ENCODE peak calls at places on chromosome 4, in eight cellular contexts. T, A, D, N, M, Y, U and K are unnamed samples.

GRCh38 chr4:57039345-57039744 is 60.6 kb downstream of the POLR2B start:
- DNase-seq in T (no peak), A (no peak), D (no peak), N (no peak), M (no peak), Y (no peak), U (no peak), K (no peak)

GRCh38 chr4:159026329-159026728 is 76.5 kb upstream of the RAPGEF2 start:
- DNase-seq in T (no peak), A (no peak), D (no peak), N (no peak), M (no peak), Y (no peak), U (no peak), K (no peak)

GRCh38 chr4:137647375-137647774 is 115.1 kb upstream of the PCDH18 start:
- DNase-seq in T (no peak), A (no peak), D (no peak), N (no peak), M (no peak), Y (no peak), U (no peak), K (no peak)

GRCh38 chr4:30757357-30757756 is 37.2 kb downstream of the PCDH7 start:
- DNase-seq in T (no peak), A (no peak), D (no peak), N (no peak), M (no peak), Y (peak), U (peak), K (no peak)

GRCh38 chr4:25862411-25863346 is at the start of gene SEL1L3:
- DNase-seq in T (peak), A (peak), D (no peak), N (peak), M (no peak), Y (no peak), U (no peak), K (peak)

GRCh38 chr4:174865418-174865985 is 36.5 kb upstream of the GLRA3 start:
- DNase-seq in T (no peak), A (no peak), D (no peak), N (no peak), M (no peak), Y (no peak), U (no peak), K (no peak)

GRCh38 chr4:83890231-83890630 is 354.3 kb downstream of the GPAT3 start:
- DNase-seq in T (no peak), A (no peak), D (no peak), N (no peak), M (no peak), Y (no peak), U (peak), K (no peak)

GRCh38 chr4:43357252-43357974 is 464.9 kb downstream of the GRXCR1 start:
- DNase-seq in T (no peak), A (no peak), D (no peak), N (no peak), M (no peak), Y (no peak), U (no peak), K (no peak)

GRCh38 chr4:69617083-69617694 is 22.3 kb downstream of the UGT2A2 start:
- DNase-seq in T (no peak), A (no peak), D (no peak), N (no peak), M (peak), Y (peak), U (peak), K (no peak)

GRCh38 chr4:172411180-172411579 is 598.0 kb downstream of the GALNTL6 start:
- DNase-seq in T (no peak), A (no peak), D (no peak), N (no peak), M (no peak), Y (no peak), U (no peak), K (no peak)

GRCh38 chr4:42018451-42018850 is 28.1 kb downstream of the SLC30A9 start:
- DNase-seq in T (no peak), A (no peak), D (no peak), N (no peak), M (no peak), Y (no peak), U (no peak), K (no peak)

GRCh38 chr4:48333587-48333986 is 7.7 kb upstream of the SLAIN2 start:
- DNase-seq in T (no peak), A (no peak), D (no peak), N (no peak), M (no peak), Y (no peak), U (no peak), K (no peak)

GRCh38 chr4:149638073-149638472 is 177.6 kb downstream of the IQCM start:
- DNase-seq in T (no peak), A (no peak), D (no peak), N (no peak), M (no peak), Y (no peak), U (peak), K (no peak)

GRCh38 chr4:179325181-179325580 is 1882.9 kb upstream of the AGA start:
- DNase-seq in T (no peak), A (no peak), D (no peak), N (no peak), M (no peak), Y (no peak), U (no peak), K (no peak)

DNA sequence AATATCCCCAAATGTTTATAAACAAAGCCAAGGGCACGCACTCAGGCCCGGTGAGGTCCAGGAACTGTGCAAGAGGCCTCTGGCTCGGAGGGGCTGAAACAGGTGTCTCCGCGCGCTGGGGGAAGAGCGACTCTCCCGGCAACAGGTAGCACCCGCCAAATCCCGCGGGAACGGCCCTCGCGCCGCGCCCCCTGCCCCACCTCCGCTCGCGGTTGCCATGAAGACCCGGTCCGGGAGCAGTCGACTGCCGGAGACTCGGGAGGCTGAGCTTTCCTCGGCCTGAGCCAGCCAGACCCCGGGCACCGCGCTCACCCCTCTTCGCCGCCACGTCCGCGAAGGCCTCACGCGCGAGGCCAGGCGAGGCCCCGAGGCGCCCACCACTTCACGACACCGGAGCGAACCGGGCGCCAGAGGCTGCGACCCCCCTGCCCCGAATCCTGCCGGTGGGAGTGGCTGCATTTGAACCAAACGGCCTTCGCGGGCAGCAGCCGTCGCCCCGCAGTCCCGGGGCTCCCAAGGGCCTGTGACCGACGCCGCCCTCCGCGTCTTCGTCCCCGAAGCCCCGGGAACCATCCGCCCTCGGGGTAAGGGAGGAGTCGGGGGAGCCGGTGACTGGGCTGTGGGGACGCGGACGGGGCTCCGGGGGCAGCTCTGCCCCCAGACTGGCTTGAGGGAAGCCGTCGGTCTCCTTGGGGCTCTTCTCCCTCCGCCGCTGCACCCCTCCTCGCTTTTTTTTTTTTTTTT is at the start of gene NSUN7:
- DNase-seq in T (peak), A (peak), D (peak), N (peak), M (no peak), Y (no peak), U (no peak), K (peak)
- TF ChIP-seq POLR2A in T (no peak), A (peak), D (no peak), N (peak), M (no peak), Y (no peak), U (no peak), K (no peak)

DNA sequence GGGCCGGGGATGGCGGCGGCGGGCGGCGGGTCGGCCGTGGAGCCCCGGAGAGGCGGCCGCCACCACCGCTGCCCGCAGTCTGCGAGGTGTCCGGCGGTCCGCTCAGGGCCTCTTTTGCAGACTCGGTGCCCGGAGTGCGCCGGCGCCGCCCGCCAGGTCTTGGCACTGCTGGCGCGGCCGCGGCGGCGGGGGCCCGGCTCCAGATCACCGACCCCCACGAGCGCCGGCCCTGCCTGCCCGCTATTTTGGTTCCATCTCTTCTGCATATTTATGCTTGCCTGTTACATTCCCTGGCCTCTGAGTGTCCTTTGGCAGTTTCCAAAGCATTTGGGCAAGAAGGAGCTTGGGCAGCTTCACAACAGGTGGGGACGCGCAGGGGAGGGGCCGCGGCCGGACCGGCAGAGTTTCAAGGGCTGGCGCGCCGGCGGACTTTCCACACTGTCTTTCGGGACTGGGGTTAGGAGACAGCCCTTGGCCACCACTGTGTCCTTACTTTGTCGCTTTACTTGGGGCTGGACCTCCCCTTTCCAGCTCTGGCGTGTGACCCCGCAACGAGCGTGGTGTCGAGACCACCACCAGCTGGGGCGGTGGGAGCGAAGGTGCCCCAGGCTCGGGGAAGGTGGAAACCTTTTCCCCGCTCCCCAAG is 668 bp upstream of the TAPT1 start:
- DNase-seq in T (peak), A (peak), D (peak), N (peak), M (peak), Y (no peak), U (no peak), K (peak)
- TF ChIP-seq POLR2A in T (no peak), A (peak), D (no peak), N (peak), M (peak), Y (no peak), U (no peak), K (no peak)

DNA sequence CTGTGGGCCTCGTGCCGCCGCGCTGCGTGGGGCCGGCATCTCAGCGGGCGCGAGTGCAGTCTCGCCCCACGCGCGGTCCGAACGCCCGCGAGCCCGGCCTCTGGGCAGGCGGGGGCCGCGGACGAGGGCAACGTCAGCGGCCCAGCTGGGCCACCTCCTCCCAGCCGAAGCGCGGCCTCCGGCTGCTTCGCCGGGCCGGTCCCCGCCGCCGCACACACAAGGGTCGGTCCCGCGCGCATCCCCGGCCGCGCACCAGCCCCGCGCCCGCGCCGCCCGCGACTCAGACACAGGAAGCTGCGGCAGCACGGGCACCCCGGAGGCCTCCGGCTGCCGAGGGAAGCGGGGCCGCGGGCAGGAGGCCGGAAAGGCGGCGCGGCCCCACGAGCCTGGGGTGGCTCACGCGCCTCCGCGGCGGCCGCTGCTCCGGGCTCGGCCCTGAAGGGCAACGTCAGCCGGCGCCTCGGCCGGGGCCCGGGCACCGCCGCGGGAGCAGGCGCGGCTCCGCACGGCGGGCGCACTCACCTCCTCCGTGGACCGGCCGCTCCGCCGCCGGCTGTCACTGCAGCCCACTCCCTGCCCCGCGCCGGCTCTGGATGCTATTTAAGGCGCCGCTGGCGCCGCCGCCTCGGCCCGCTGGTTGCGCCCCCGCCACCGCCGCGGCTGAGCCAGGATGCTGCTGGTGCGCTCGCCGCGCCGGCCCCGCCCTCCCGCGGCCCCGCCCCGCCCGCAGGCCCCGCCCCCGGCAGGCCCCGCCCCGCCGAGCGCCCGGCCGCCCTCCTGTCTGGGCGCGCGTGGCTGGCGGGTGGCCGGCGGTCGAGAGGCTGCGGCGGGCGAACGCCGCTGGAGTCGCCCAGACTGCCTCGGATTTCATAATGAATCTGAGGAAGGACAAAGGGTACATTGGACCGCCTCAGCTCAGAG is at the start of gene ACSL1:
- DNase-seq in T (peak), A (peak), D (peak), N (peak), M (peak), Y (no peak), U (peak), K (peak)
- TF ChIP-seq POLR2A in T (peak), A (peak), D (peak), N (peak), M (peak), Y (peak), U (peak), K (peak)

GRCh38 chr4:151691639-151692442 is 69.0 kb downstream of the GATB start:
- DNase-seq in T (no peak), A (no peak), D (no peak), N (no peak), M (no peak), Y (no peak), U (peak), K (no peak)
- TF ChIP-seq POLR2A in T (no peak), A (no peak), D (no peak), N (no peak), M (no peak), Y (no peak), U (no peak), K (no peak)

GRCh38 chr4:186240848-186241491 is 13.7 kb downstream of the KLKB1 start:
- DNase-seq in T (no peak), A (no peak), D (no peak), N (no peak), M (no peak), Y (no peak), U (no peak), K (no peak)
- TF ChIP-seq POLR2A in T (no peak), A (no peak), D (no peak), N (no peak), M (no peak), Y (no peak), U (no peak), K (no peak)

GRCh38 chr4:74038161-74039064 is at the start of gene CXCL3:
- DNase-seq in T (peak), A (peak), D (peak), N (peak), M (no peak), Y (no peak), U (peak), K (peak)
- TF ChIP-seq POLR2A in T (peak), A (peak), D (no peak), N (peak), M (no peak), Y (no peak), U (peak), K (peak)

GRCh38 chr4:23921993-23922392 is 32.1 kb upstream of the PPARGC1A start:
- DNase-seq in T (no peak), A (no peak), D (no peak), N (no peak), M (no peak), Y (no peak), U (no peak), K (no peak)
- TF ChIP-seq POLR2A in T (no peak), A (no peak), D (no peak), N (no peak), M (no peak), Y (no peak), U (no peak), K (no peak)

GRCh38 chr4:7892212-7893019 is 47.2 kb downstream of the AFAP1 start:
- DNase-seq in T (no peak), A (no peak), D (no peak), N (peak), M (no peak), Y (no peak), U (peak), K (no peak)
- TF ChIP-seq POLR2A in T (no peak), A (no peak), D (no peak), N (no peak), M (no peak), Y (no peak), U (peak), K (no peak)

DNA sequence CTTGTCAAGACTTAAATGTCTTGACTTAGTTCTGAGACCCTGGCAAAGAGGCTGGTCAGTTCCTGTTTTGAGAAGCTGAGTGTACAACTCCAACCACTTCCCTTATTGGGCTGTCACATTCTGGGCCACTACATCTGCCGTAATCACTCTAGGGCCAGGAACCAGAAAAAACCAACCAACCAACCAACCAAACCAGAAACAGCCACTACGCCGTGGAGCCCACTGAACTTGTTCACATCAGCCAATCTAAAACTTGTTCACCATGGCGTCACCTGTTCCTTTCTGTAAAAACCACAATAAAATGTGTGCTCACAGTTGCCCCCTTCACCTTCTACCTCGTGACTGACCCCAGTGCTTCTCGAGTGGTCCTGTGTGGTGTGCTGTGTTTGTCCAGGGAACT is 107.3 kb downstream of the JADE1 start:
- DNase-seq in T (no peak), A (peak), D (peak), N (no peak), M (no peak), Y (no peak), U (no peak), K (no peak)
- TF ChIP-seq POLR2A in T (no peak), A (no peak), D (no peak), N (no peak), M (no peak), Y (no peak), U (no peak), K (no peak)

GRCh38 chr4:139014391-139015268 is 951 bp upstream of the NOCT start:
- DNase-seq in T (no peak), A (no peak), D (peak), N (peak), M (peak), Y (peak), U (peak), K (no peak)
- TF ChIP-seq POLR2A in T (no peak), A (no peak), D (no peak), N (no peak), M (no peak), Y (no peak), U (no peak), K (no peak)